ENCODE peak calls at places on chromosomes 3 and 15, in eight cellular contexts. Y is cardiac muscle cell; T is endodermal cell; M is body of pancreas; F is activated CD8-positive, alpha-beta T cell treated with anti-CD3 and anti-CD28 coated beads, Interleukin-2, amount 10 ng/mL, durations not matched to agents 7 days and 5 days; U is amygdala; J is stimulated activated CD4-positive, alpha-beta T cell treated with anti-CD3 and anti-CD28 coated beads, Interleukin-12 subunit alpha, Interleukin-12 subunit beta, amount 100 ng/mL, for 4 hours; I is stimulated activated naive CD8-positive, alpha-beta T cell treated with anti-CD3 and anti-CD28 coated beads, Interleukin-15, Interleukin-2, amounts not matched to agents 100 U/mL and 50 U/mL, for 24 hours. H is an unnamed sample.

GRCh38 chr15:80804970-80805495 is 25.9 kb downstream of the CEMIP start:
- DNase-seq in Y (no peak), T (no peak), M (no peak), F (no peak), U (no peak), J (no peak), I (peak), H (no peak)

GRCh38 chr15:68768321-68768720 is 52.4 kb downstream of the ANP32A start:
- DNase-seq in Y (no peak), T (no peak), M (no peak), F (no peak), U (no peak), J (no peak), I (no peak), H (no peak)

GRCh38 chr3:153137626-153138025 is 24.4 kb upstream of the RAP2B start:
- DNase-seq in Y (no peak), T (no peak), M (no peak), F (no peak), U (no peak), J (no peak), I (no peak), H (no peak)

GRCh38 chr3:27677554-27677953 is 44.6 kb downstream of the EOMES start:
- DNase-seq in Y (no peak), T (no peak), M (peak), F (no peak), U (no peak), J (no peak), I (no peak), H (no peak)

GRCh38 chr15:62453979-62454378 is 288.9 kb upstream of the C2CD4B start:
- DNase-seq in Y (no peak), T (no peak), M (no peak), F (no peak), U (no peak), J (no peak), I (no peak), H (no peak)

GRCh38 chr3:149235599-149236424 is 14.2 kb upstream of the CP start:
- DNase-seq in Y (no peak), T (no peak), M (no peak), F (no peak), U (no peak), J (no peak), I (no peak), H (no peak)

GRCh38 chr3:105334138-105334882 is 32.4 kb upstream of the ALCAM start:
- DNase-seq in Y (no peak), T (no peak), M (no peak), F (no peak), U (no peak), J (no peak), I (no peak), H (no peak)

GRCh38 chr3:128316456-128316855 is 150.2 kb downstream of the DNAJB8 start:
- DNase-seq in Y (no peak), T (peak), M (no peak), F (peak), U (no peak), J (peak), I (peak), H (no peak)

GRCh38 chr3:70916375-70917055 is 604.1 kb upstream of the MDFIC2 start:
- DNase-seq in Y (no peak), T (no peak), M (no peak), F (no peak), U (no peak), J (no peak), I (no peak), H (no peak)

GRCh38 chr3:48756640-48757039 is 39.6 kb upstream of the IP6K2 start:
- DNase-seq in Y (no peak), T (no peak), M (no peak), F (no peak), U (no peak), J (no peak), I (no peak), H (no peak)

GRCh38 chr3:174498638-174499037 is 360.5 kb upstream of the NAALADL2 start:
- DNase-seq in Y (no peak), T (no peak), M (no peak), F (no peak), U (no peak), J (no peak), I (no peak), H (no peak)

GRCh38 chr15:77642793-77643430 is 10.2 kb upstream of the LINGO1 start:
- DNase-seq in Y (no peak), T (peak), M (no peak), F (no peak), U (no peak), J (no peak), I (no peak), H (no peak)

GRCh38 chr3:127565711-127566110 is 24.8 kb downstream of the TPRA1 start:
- DNase-seq in Y (no peak), T (peak), M (no peak), F (no peak), U (no peak), J (no peak), I (no peak), H (no peak)

GRCh38 chr15:37223089-37223488 is 122.7 kb upstream of the MEIS2 start:
- DNase-seq in Y (no peak), T (no peak), M (no peak), F (no peak), U (no peak), J (no peak), I (no peak), H (no peak)

GRCh38 chr15:37133619-37134018 is 33.3 kb upstream of the MEIS2 start:
- DNase-seq in Y (no peak), T (no peak), M (no peak), F (no peak), U (no peak), J (no peak), I (no peak), H (no peak)

GRCh38 chr15:70789213-70789612 is 25.9 kb upstream of the UACA start:
- DNase-seq in Y (no peak), T (no peak), M (no peak), F (no peak), U (no peak), J (no peak), I (no peak), H (no peak)

GRCh38 chr15:91916051-91916450 is 62.5 kb downstream of the SLCO3A1 start:
- DNase-seq in Y (no peak), T (no peak), M (no peak), F (no peak), U (no peak), J (no peak), I (no peak), H (no peak)

GRCh38 chr15:43872416-43873020 is 45.7 kb downstream of the WDR76 start:
- DNase-seq in Y (peak), T (peak), M (peak), F (peak), U (peak), J (no peak), I (peak), H (peak)

GRCh38 chr15:70474682-70475438 is 288.5 kb downstream of the UACA start:
- DNase-seq in Y (no peak), T (no peak), M (peak), F (peak), U (no peak), J (no peak), I (peak), H (no peak)

GRCh38 chr3:50825841-50826240 is 151.1 kb downstream of the DOCK3 start:
- DNase-seq in Y (no peak), T (no peak), M (no peak), F (no peak), U (no peak), J (no peak), I (no peak), H (no peak)

GRCh38 chr3:101849714-101850326 is 506 bp downstream of the NFKBIZ start:
- DNase-seq in Y (peak), T (peak), M (peak), F (peak), U (peak), J (peak), I (peak), H (no peak)

H was measured in iPS DF 19.7.